ENCODE peak calls at places on chromosome 15, in seven cellular contexts. L is cardiac septum, A is NCI-H187 treated with DMSO at 0.1 percent for 48 hours, R is HTR-8/SVneo, K is A549, M is substantia nigra, I is GM13976. U is an unnamed sample.

GRCh38 chr15:58932791-58933310 is 628 bp downstream of the SLTM start:
- DNase-seq in L (no peak), A (no peak), R (no peak), K (no peak), M (no peak), I (no peak), U (peak)

GRCh38 chr15:98647026-98647773 is 1.1 kb upstream of the IGF1R start:
- DNase-seq in L (peak), A (no peak), R (peak), K (peak), M (no peak), I (peak), U (peak)

GRCh38 chr15:27725733-27726132 is 373.4 kb downstream of the OCA2 start:
- DNase-seq in L (no peak), A (no peak), R (no peak), K (no peak), M (no peak), I (no peak), U (no peak)

GRCh38 chr15:99239545-99240198 is 9.7 kb downstream of the TTC23 start:
- DNase-seq in L (no peak), A (no peak), R (no peak), K (no peak), M (no peak), I (peak), U (no peak)

GRCh38 chr15:59274126-59274970 is 67.7 kb downstream of the LDHAL6B start:
- DNase-seq in L (no peak), A (no peak), R (no peak), K (no peak), M (no peak), I (peak), U (no peak)

GRCh38 chr15:64597469-64597806 is 137.1 kb downstream of the ZNF609 start:
- DNase-seq in L (no peak), A (no peak), R (no peak), K (no peak), M (no peak), I (no peak), U (no peak)

GRCh38 chr15:85649372-85649771 is 145.4 kb downstream of the KLHL25 start:
- DNase-seq in L (no peak), A (no peak), R (peak), K (no peak), M (no peak), I (peak), U (peak)

GRCh38 chr15:57920916-57921315 is 144.6 kb downstream of the ALDH1A2 start:
- DNase-seq in L (no peak), A (no peak), R (no peak), K (no peak), M (no peak), I (no peak), U (peak)

GRCh38 chr15:83200589-83200988 is 7.0 kb downstream of the HDGFL3 start:
- DNase-seq in L (no peak), A (no peak), R (no peak), K (no peak), M (no peak), I (no peak), U (no peak)

GRCh38 chr15:80036067-80036466 is 23.4 kb upstream of the ZFAND6 start:
- DNase-seq in L (no peak), A (no peak), R (no peak), K (no peak), M (no peak), I (no peak), U (no peak)

GRCh38 chr15:98692213-98692612 is 43.9 kb downstream of the IGF1R start:
- DNase-seq in L (no peak), A (no peak), R (no peak), K (no peak), M (no peak), I (no peak), U (no peak)

GRCh38 chr15:81506071-81506470 is 132.1 kb upstream of the TMC3 start:
- DNase-seq in L (no peak), A (no peak), R (no peak), K (no peak), M (no peak), I (no peak), U (no peak)

GRCh38 chr15:41698779-41699178 is 38.6 kb downstream of the MGA start:
- DNase-seq in L (no peak), A (no peak), R (peak), K (no peak), M (no peak), I (no peak), U (no peak)

GRCh38 chr15:61835476-61836106 is 224.7 kb downstream of the VPS13C start:
- DNase-seq in L (no peak), A (no peak), R (peak), K (peak), M (no peak), I (peak), U (peak)

GRCh38 chr15:100031665-100032357 is 298.6 kb upstream of the LYSMD4 start:
- DNase-seq in L (no peak), A (no peak), R (no peak), K (no peak), M (no peak), I (no peak), U (no peak)

GRCh38 chr15:29672923-29673809 is 149.1 kb downstream of the TJP1 start:
- DNase-seq in L (no peak), A (no peak), R (no peak), K (no peak), M (no peak), I (no peak), U (no peak)

GRCh38 chr15:77224352-77224751 is 153.4 kb upstream of the TSPAN3 start:
- DNase-seq in L (no peak), A (no peak), R (no peak), K (no peak), M (no peak), I (no peak), U (no peak)

GRCh38 chr15:94029495-94029894 is 201.9 kb upstream of the MCTP2 start:
- DNase-seq in L (no peak), A (no peak), R (no peak), K (no peak), M (no peak), I (no peak), U (peak)

GRCh38 chr15:60551147-60551780 is 72.3 kb upstream of the ICE2 start:
- DNase-seq in L (no peak), A (no peak), R (no peak), K (no peak), M (no peak), I (peak), U (no peak)

GRCh38 chr15:71611721-71612016 is 198.7 kb upstream of the NR2E3 start:
- DNase-seq in L (no peak), A (no peak), R (no peak), K (no peak), M (no peak), I (no peak), U (no peak)

GRCh38 chr15:40582726-40583246 is 11.3 kb upstream of the KNL1 start:
- DNase-seq in L (no peak), A (no peak), R (no peak), K (peak), M (no peak), I (no peak), U (peak)

GRCh38 chr15:73922186-73923151 is 3.8 kb upstream of the LOXL1 start:
- DNase-seq in L (no peak), A (no peak), R (peak), K (no peak), M (no peak), I (no peak), U (no peak)

GRCh38 chr15:41790756-41791546 is 16.7 kb downstream of the MAPKBP1 start:
- DNase-seq in L (no peak), A (no peak), R (peak), K (no peak), M (no peak), I (peak), U (no peak)

GRCh38 chr15:43519207-43519606 is 1.8 kb downstream of the MAP1A start:
- DNase-seq in L (no peak), A (no peak), R (no peak), K (no peak), M (no peak), I (peak), U (no peak)

GRCh38 chr15:70854669-70854976 is 666 bp upstream of the LARP6 start:
- DNase-seq in L (no peak), A (no peak), R (peak), K (no peak), M (no peak), I (no peak), U (no peak)

GRCh38 chr15:32856753-32857152 is 138.9 kb downstream of the GREM1 start:
- DNase-seq in L (no peak), A (no peak), R (no peak), K (no peak), M (no peak), I (no peak), U (peak)

GRCh38 chr15:22963546-22964125 is 16.5 kb downstream of the CYFIP1 start:
- DNase-seq in L (no peak), A (no peak), R (no peak), K (no peak), M (no peak), I (no peak), U (no peak)

GRCh38 chr15:70435369-70435768 is 328.0 kb downstream of the UACA start:
- DNase-seq in L (no peak), A (no peak), R (no peak), K (no peak), M (no peak), I (peak), U (peak)

GRCh38 chr15:80289558-80290277 is 37.7 kb upstream of the CTXND1 start:
- DNase-seq in L (no peak), A (no peak), R (no peak), K (no peak), M (no peak), I (no peak), U (no peak)

GRCh38 chr15:81295466-81296145 is 28.3 kb downstream of the STARD5 start:
- DNase-seq in L (peak), A (no peak), R (no peak), K (no peak), M (no peak), I (no peak), U (no peak)

GRCh38 chr15:22904736-22905135 is 66.3 kb downstream of the NIPA2 start:
- DNase-seq in L (no peak), A (no peak), R (no peak), K (no peak), M (no peak), I (no peak), U (no peak)

GRCh38 chr15:39429898-39430357 is 151.0 kb upstream of the THBS1 start:
- DNase-seq in L (no peak), A (no peak), R (peak), K (no peak), M (no peak), I (peak), U (no peak)

GRCh38 chr15:39583586-39584265 is 2.8 kb downstream of the THBS1 start:
- DNase-seq in L (no peak), A (no peak), R (peak), K (peak), M (no peak), I (peak), U (no peak)

GRCh38 chr15:43872416-43873020 is 45.7 kb downstream of the WDR76 start:
- DNase-seq in L (no peak), A (no peak), R (peak), K (peak), M (no peak), I (peak), U (peak)

GRCh38 chr15:86799226-86799625 is 719.6 kb downstream of the AGBL1 start:
- DNase-seq in L (no peak), A (no peak), R (no peak), K (no peak), M (no peak), I (no peak), U (no peak)

GRCh38 chr15:72516734-72517133 is 42.6 kb downstream of the ARIH1 start:
- DNase-seq in L (no peak), A (no peak), R (no peak), K (no peak), M (no peak), I (peak), U (no peak)

U was measured in trophoblast cell.